ENCODE peak calls at places on chromosome 4, in four cellular contexts. M is tibial artery, R is mesenchymal stem cell, G is stomach. F is an unnamed sample.

GRCh38 chr4:86934147-86934771 is 552 bp upstream of the AFF1 start:
- DNase-seq in M (no peak), R (no peak), G (no peak), F (no peak)

GRCh38 chr4:7812191-7812860 is 127.3 kb downstream of the AFAP1 start:
- DNase-seq in M (no peak), R (no peak), G (no peak), F (no peak)

GRCh38 chr4:165359501-165359900 is 19.3 kb upstream of the CPE start:
- DNase-seq in M (no peak), R (peak), G (no peak), F (no peak)

GRCh38 chr4:86940176-86940575 is 5.4 kb downstream of the AFF1 start:
- DNase-seq in M (no peak), R (peak), G (no peak), F (no peak)

GRCh38 chr4:6114601-6115000 is 85.7 kb downstream of the JAKMIP1 start:
- DNase-seq in M (peak), R (no peak), G (no peak), F (no peak)

GRCh38 chr4:38230821-38231583 is 270.8 kb downstream of the PTTG2 start:
- DNase-seq in M (no peak), R (no peak), G (no peak), F (no peak)

GRCh38 chr4:27763830-27764525 is 903.3 kb downstream of the STIM2 start:
- DNase-seq in M (no peak), R (no peak), G (no peak), F (no peak)

GRCh38 chr4:6161921-6162464 is 38.4 kb downstream of the JAKMIP1 start:
- DNase-seq in M (no peak), R (no peak), G (no peak), F (no peak)

GRCh38 chr4:4559596-4559995 is 17.7 kb upstream of the STX18 start:
- DNase-seq in M (no peak), R (no peak), G (no peak), F (no peak)

GRCh38 chr4:15656038-15656470 is 897 bp upstream of the FBXL5 start:
- DNase-seq in M (no peak), R (no peak), G (no peak), F (peak)

GRCh38 chr4:177554966-177555574 is 112.8 kb upstream of the AGA start:
- DNase-seq in M (no peak), R (peak), G (no peak), F (no peak)

GRCh38 chr4:107893171-107894137 is 37.9 kb upstream of the CYP2U1 start:
- DNase-seq in M (no peak), R (peak), G (no peak), F (no peak)

GRCh38 chr4:1533501-1534064 is 127.3 kb upstream of the NKX1-1 start:
- DNase-seq in M (no peak), R (no peak), G (no peak), F (no peak)

GRCh38 chr4:87799254-87799653 is at the start of gene IBSP:
- DNase-seq in M (no peak), R (no peak), G (no peak), F (no peak)

GRCh38 chr4:136863756-136864155 is 668.5 kb downstream of the PCDH18 start:
- DNase-seq in M (no peak), R (peak), G (no peak), F (no peak)

GRCh38 chr4:136861081-136861480 is 671.2 kb downstream of the PCDH18 start:
- DNase-seq in M (no peak), R (no peak), G (no peak), F (no peak)

GRCh38 chr4:136867465-136867864 is 664.8 kb downstream of the PCDH18 start:
- DNase-seq in M (no peak), R (no peak), G (no peak), F (no peak)

GRCh38 chr4:136865591-136865990 is 666.7 kb downstream of the PCDH18 start:
- DNase-seq in M (no peak), R (no peak), G (no peak), F (no peak)

GRCh38 chr4:136864580-136865185 is 667.6 kb downstream of the PCDH18 start:
- DNase-seq in M (no peak), R (peak), G (no peak), F (no peak)
- H3K27ac ChIP-seq in M (no peak), R (no peak), G (no peak), F (no peak)

GRCh38 chr4:77852892-77853495 is 9.6 kb upstream of the MRPL1 start:
- DNase-seq in M (no peak), R (no peak), G (no peak), F (no peak)

GRCh38 chr4:77861500-77861899 is 1.1 kb upstream of the MRPL1 start:
- DNase-seq in M (no peak), R (no peak), G (no peak), F (no peak)

GRCh38 chr4:77859256-77859655 is 3.4 kb upstream of the MRPL1 start:
- DNase-seq in M (no peak), R (no peak), G (peak), F (no peak)

GRCh38 chr4:77854431-77855111 is 8.1 kb upstream of the MRPL1 start:
- DNase-seq in M (no peak), R (no peak), G (no peak), F (no peak)

GRCh38 chr4:77856152-77856551 is 6.5 kb upstream of the MRPL1 start:
- DNase-seq in M (no peak), R (no peak), G (no peak), F (no peak)
- H3K27ac ChIP-seq in M (no peak), R (no peak), G (no peak), F (no peak)

DNA sequence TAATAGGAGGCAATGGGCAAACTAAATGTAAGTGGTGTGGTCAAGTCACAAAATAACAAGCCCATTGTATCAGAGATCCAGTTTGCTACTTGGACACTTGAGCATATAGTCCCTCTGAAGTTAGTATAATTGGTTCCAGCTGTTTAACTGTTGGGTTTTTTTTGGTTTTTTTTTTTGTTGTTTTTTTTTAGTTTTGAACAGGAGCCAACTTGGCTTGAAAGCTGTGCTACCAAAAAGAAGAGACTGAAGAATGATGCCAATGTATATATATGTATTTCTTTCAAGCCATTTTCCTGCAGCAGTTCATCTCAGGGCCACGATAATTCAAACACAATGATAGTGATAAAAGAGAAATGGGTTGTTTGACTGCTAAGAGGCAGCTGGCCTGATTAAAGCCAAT is 138.3 kb downstream of the PCDH18 start:
- DNase-seq in M (no peak), R (no peak), G (no peak), F (no peak)
- H3K27ac ChIP-seq in M (no peak), R (no peak), G (no peak), F (no peak)

DNA sequence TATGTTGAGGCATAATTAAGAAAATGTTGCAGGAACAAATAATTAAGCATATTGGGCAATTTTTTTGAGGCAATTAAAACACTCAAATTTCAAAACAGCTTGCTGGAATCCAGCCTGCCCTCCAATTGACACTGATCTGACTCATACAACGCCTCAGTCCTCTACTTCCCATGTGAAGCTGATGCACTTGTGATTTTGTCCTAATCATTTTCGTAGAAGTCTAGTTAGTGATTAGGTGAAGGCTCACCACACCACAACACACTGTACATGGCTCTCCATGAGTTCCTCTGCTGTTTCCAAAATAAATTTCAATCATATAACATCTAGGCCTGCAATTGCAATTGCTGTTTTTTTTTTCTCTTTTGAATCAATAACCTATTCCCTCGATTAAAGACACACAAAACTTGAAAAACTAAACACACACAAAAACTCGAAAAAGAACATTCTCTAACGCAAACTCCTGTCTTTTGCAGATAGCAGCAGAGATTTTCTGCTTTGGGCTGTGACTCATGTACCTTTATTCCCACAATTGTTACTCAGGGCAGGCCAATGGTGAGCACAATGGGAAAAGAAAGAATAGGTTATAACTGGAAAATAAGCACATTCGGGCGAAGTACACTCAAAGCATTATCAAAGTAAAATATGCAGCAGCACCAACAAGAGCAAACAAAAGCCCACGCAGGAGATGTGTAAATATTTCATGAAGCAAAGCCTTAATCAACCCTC is 1.7 kb downstream of the GPRIN3 start:
- DNase-seq in M (no peak), R (peak), G (no peak), F (no peak)
- H3K27ac ChIP-seq in M (no peak), R (no peak), G (peak), F (peak)

GRCh38 chr4:150679018-150679766 is 97.2 kb downstream of the MAB21L2 start:
- DNase-seq in M (no peak), R (no peak), G (no peak), F (no peak)

GRCh38 chr4:150682126-150682525 is 100.2 kb downstream of the MAB21L2 start:
- DNase-seq in M (no peak), R (no peak), G (no peak), F (no peak)

GRCh38 chr4:150683775-150684350 is 101.9 kb downstream of the MAB21L2 start:
- DNase-seq in M (no peak), R (no peak), G (no peak), F (no peak)

GRCh38 chr4:150673793-150674192 is 91.8 kb downstream of the MAB21L2 start:
- DNase-seq in M (no peak), R (no peak), G (no peak), F (no peak)

GRCh38 chr4:150679767-150680088 is 97.8 kb downstream of the MAB21L2 start:
- DNase-seq in M (no peak), R (no peak), G (no peak), F (no peak)
- H3K27ac ChIP-seq in M (no peak), R (no peak), G (no peak), F (no peak)

GRCh38 chr4:120754590-120754989 is 167.9 kb downstream of the PRDM5 start:
- DNase-seq in M (no peak), R (no peak), G (no peak), F (no peak)

GRCh38 chr4:120750152-120750525 is 172.4 kb downstream of the PRDM5 start:
- DNase-seq in M (no peak), R (no peak), G (no peak), F (no peak)

GRCh38 chr4:120753854-120754253 is 168.7 kb downstream of the PRDM5 start:
- DNase-seq in M (no peak), R (no peak), G (no peak), F (no peak)

DNA sequence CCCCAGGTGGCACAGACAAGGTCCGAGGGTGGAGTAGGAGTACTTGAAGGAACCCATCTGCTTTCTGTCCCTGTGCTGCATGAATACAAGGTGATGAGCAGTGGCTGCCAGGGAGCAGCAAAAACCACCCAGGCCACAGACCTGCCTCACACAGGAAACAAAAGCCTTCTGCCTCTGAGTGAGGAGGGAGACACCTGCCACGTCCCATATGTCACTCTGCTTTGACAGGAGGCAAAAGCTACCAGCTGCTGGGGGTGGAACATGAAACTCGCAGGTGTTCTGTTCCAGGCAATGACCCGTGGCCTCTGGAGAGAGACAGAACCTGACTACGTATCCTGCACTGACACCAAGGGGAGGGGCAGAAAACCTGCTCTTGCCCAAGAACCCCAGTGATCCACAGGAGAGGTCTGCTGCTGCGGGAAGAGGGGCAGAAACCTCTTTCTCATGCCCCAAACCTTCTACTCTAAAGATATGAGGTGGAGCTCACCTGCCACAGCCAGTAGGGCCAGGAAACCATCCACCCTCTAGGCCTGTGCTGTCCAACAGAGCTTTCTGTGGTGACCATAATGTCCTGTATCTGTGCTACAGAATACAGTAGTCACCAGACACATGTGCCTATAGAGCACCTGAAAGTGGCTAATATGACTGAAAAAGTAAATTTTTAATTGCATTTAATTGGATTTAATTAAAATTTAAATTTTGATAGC is 172.9 kb downstream of the PRDM5 start:
- DNase-seq in M (no peak), R (no peak), G (peak), F (no peak)
- H3K27ac ChIP-seq in M (no peak), R (no peak), G (no peak), F (no peak)

DNA sequence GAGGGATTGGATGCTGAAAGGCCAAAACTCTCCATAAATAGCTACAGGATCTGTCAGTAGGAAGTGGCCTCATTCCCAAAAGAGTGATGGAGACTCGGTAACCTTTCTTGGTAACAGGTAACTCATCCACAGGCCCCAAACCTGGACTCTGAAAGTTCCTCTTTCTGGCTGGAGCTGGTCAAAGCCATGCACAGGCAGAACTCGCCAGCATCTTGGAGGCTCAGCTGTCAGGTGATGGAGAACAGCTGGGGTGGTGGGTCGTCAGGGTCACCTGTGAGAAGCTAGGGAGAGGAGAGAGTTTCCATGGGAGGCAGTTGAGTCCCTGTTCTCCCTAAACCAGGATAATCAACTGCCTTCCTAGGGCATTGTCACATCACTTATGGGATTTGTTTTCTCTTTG is 354.3 kb upstream of the GATB start:
- DNase-seq in M (no peak), R (no peak), G (no peak), F (no peak)
- H3K27ac ChIP-seq in M (no peak), R (no peak), G (no peak), F (no peak)

GRCh38 chr4:186023975-186024374 is 45.0 kb upstream of the TLR3 start:
- DNase-seq in M (no peak), R (no peak), G (no peak), F (no peak)
- H3K27ac ChIP-seq in M (no peak), R (no peak), G (no peak), F (no peak)